ENCODE peak calls at places on chromosomes 11 and 22, in seven cellular contexts. One of them, this sample, is unnamed.

GRCh38 chr22:30000566-30000965 is 79.7 kb upstream of the HORMAD2 start:
- DNase-seq in adrenal gland: no peak
- DNase-seq in mucosa of descending colon: no peak
- DNase-seq in transverse colon: no peak
- DNase-seq in A549: no peak
- DNase-seq in uterus: no peak
- DNase-seq in pancreas: no peak
- DNase-seq in this sample: no peak

GRCh38 chr11:41382927-41383326 is 76.5 kb downstream of the LRRC4C start:
- DNase-seq in pancreas: no peak
- DNase-seq in A549: no peak
- DNase-seq in uterus: no peak
- DNase-seq in transverse colon: no peak
- DNase-seq in adrenal gland: peak; percentile 57
- DNase-seq in mucosa of descending colon: no peak
- DNase-seq in this sample: no peak

GRCh38 chr22:24803064-24803542 is 2.9 kb upstream of the SGSM1 start:
- DNase-seq in A549: peak; percentile 53
- DNase-seq in uterus: no peak
- DNase-seq in pancreas: peak; percentile 70
- DNase-seq in transverse colon: peak; percentile 71
- DNase-seq in mucosa of descending colon: no peak
- DNase-seq in adrenal gland: peak; percentile 73
- DNase-seq in this sample: peak; percentile 83

GRCh38 chr11:47656284-47656915 is 14.0 kb upstream of the MTCH2 start:
- DNase-seq in mucosa of descending colon: no peak
- DNase-seq in adrenal gland: no peak
- DNase-seq in transverse colon: no peak
- DNase-seq in pancreas: no peak
- DNase-seq in A549: no peak
- DNase-seq in uterus: no peak
- DNase-seq in this sample: no peak

GRCh38 chr22:32202161-32202538 is 2.7 kb downstream of the RFPL2 start:
- DNase-seq in pancreas: no peak
- DNase-seq in uterus: no peak
- DNase-seq in transverse colon: no peak
- DNase-seq in adrenal gland: no peak
- DNase-seq in mucosa of descending colon: no peak
- DNase-seq in A549: no peak
- DNase-seq in this sample: no peak

GRCh38 chr22:30302810-30303138 is 13.5 kb upstream of the CASTOR1 start:
- DNase-seq in uterus: no peak
- DNase-seq in mucosa of descending colon: no peak
- DNase-seq in transverse colon: no peak
- DNase-seq in adrenal gland: no peak
- DNase-seq in A549: no peak
- DNase-seq in pancreas: no peak
- DNase-seq in this sample: no peak

GRCh38 chr11:69662021-69662698 is 13.0 kb downstream of the LTO1 start:
- DNase-seq in transverse colon: no peak
- DNase-seq in mucosa of descending colon: peak; percentile 25
- DNase-seq in adrenal gland: no peak
- DNase-seq in uterus: no peak
- DNase-seq in pancreas: no peak
- DNase-seq in A549: no peak
- DNase-seq in this sample: no peak

GRCh38 chr11:82794490-82794889 is 60.8 kb upstream of the FAM181B start:
- DNase-seq in transverse colon: no peak
- DNase-seq in adrenal gland: no peak
- DNase-seq in pancreas: no peak
- DNase-seq in A549: no peak
- DNase-seq in mucosa of descending colon: no peak
- DNase-seq in uterus: no peak
- DNase-seq in this sample: no peak

GRCh38 chr11:47606731-47607130 is 12.5 kb upstream of the C1QTNF4 start:
- DNase-seq in adrenal gland: no peak
- DNase-seq in pancreas: no peak
- DNase-seq in transverse colon: no peak
- DNase-seq in mucosa of descending colon: no peak
- DNase-seq in A549: no peak
- DNase-seq in uterus: no peak
- DNase-seq in this sample: no peak

GRCh38 chr22:48948575-48949170 is 879.0 kb downstream of the BRD1 start:
- DNase-seq in mucosa of descending colon: no peak
- DNase-seq in A549: no peak
- DNase-seq in adrenal gland: peak; percentile 6
- DNase-seq in transverse colon: no peak
- DNase-seq in uterus: no peak
- DNase-seq in pancreas: no peak
- DNase-seq in this sample: no peak

GRCh38 chr11:9461760-9462134 is 935 bp downstream of the ZNF143 start:
- DNase-seq in A549: peak; percentile 33
- DNase-seq in uterus: no peak
- DNase-seq in pancreas: no peak
- DNase-seq in mucosa of descending colon: no peak
- DNase-seq in transverse colon: no peak
- DNase-seq in adrenal gland: no peak
- DNase-seq in this sample: no peak

GRCh38 chr11:19735512-19735911 is 22.9 kb downstream of the NAV2 start:
- DNase-seq in uterus: peak; percentile 61
- DNase-seq in A549: no peak
- DNase-seq in mucosa of descending colon: no peak
- DNase-seq in pancreas: no peak
- DNase-seq in transverse colon: no peak
- DNase-seq in adrenal gland: no peak
- DNase-seq in this sample: no peak
- TF ChIP-seq CTCF in uterus: peak; percentile 31
- TF ChIP-seq CTCF in A549: no peak
- TF ChIP-seq CTCF in mucosa of descending colon: no peak
- TF ChIP-seq CTCF in pancreas: no peak
- TF ChIP-seq CTCF in transverse colon: no peak
- TF ChIP-seq CTCF in adrenal gland: no peak
- TF ChIP-seq CTCF in this sample: no peak

DNA sequence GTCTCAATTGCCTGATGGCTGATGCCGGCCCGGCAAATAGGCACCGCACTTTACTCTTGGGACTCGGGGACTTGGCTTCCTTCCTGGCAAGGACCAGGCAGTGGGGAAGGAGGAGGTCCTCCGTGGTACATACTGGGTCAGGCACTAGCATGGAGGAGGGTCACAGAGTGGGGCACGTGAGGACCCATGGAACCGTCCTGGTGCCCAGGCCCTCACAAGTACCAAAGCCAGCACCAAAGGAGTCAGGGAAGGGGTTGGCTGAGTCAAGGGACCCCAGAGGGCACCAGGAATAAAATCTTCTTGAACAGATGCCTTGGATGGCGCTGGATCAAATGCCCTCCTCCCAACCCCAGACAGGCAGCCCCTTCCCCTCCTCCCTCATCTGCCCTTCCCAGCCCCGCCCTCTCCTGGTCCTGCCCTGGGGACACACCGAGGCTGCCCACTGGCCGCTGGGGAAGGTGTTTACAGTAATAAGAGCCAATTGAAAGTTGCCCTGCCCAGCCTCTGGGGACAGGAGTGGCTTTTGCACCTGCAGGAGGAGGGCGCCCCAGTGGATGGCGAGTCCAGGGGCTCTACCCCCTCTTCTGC is 5.6 kb upstream of the CARNS1 start:
- DNase-seq in A549: no peak
- DNase-seq in uterus: no peak
- DNase-seq in adrenal gland: no peak
- DNase-seq in pancreas: no peak
- DNase-seq in transverse colon: peak; percentile 80
- DNase-seq in mucosa of descending colon: peak; percentile 85
- DNase-seq in this sample: peak; percentile 59
- H3K4me1 ChIP-seq in A549: peaks cover 4% of the 10 kb centered on the region
- H3K4me1 ChIP-seq in uterus: no peaks in the 10 kb centered on the region
- H3K4me1 ChIP-seq in adrenal gland: no peaks in the 10 kb centered on the region
- H3K4me1 ChIP-seq in pancreas: no peaks in the 10 kb centered on the region
- H3K4me1 ChIP-seq in transverse colon: peaks cover 8% of the 10 kb centered on the region
- H3K4me1 ChIP-seq in mucosa of descending colon: peaks cover 4% of the 10 kb centered on the region
- H3K4me1 ChIP-seq in this sample: no peaks in the 10 kb centered on the region

GRCh38 chr11:120514541-120515121 is 3.1 kb downstream of the GRIK4 start:
- DNase-seq in pancreas: no peak
- DNase-seq in A549: no peak
- DNase-seq in uterus: peak; percentile 9
- DNase-seq in transverse colon: no peak
- DNase-seq in mucosa of descending colon: no peak
- DNase-seq in adrenal gland: no peak
- DNase-seq in this sample: no peak

GRCh38 chr11:120511804-120512726 is 517 bp downstream of the GRIK4 start:
- DNase-seq in adrenal gland: peak; percentile 41
- DNase-seq in transverse colon: no peak
- DNase-seq in pancreas: peak; percentile 13
- DNase-seq in uterus: no peak
- DNase-seq in mucosa of descending colon: no peak
- DNase-seq in A549: no peak
- DNase-seq in this sample: no peak

GRCh38 chr11:120513436-120514315 is 2.1 kb downstream of the GRIK4 start:
- DNase-seq in pancreas: no peak
- DNase-seq in A549: no peak
- DNase-seq in uterus: peak; percentile 6
- DNase-seq in adrenal gland: no peak
- DNase-seq in transverse colon: no peak
- DNase-seq in mucosa of descending colon: no peak
- DNase-seq in this sample: no peak

GRCh38 chr11:120511116-120511803 is at the start of gene GRIK4:
- DNase-seq in uterus: peak; percentile 81
- DNase-seq in pancreas: peak; percentile 80
- DNase-seq in mucosa of descending colon: peak; percentile 83
- DNase-seq in A549: peak; percentile 61
- DNase-seq in transverse colon: peak; percentile 81
- DNase-seq in adrenal gland: peak; percentile 92
- DNase-seq in this sample: peak; percentile 84

DNA sequence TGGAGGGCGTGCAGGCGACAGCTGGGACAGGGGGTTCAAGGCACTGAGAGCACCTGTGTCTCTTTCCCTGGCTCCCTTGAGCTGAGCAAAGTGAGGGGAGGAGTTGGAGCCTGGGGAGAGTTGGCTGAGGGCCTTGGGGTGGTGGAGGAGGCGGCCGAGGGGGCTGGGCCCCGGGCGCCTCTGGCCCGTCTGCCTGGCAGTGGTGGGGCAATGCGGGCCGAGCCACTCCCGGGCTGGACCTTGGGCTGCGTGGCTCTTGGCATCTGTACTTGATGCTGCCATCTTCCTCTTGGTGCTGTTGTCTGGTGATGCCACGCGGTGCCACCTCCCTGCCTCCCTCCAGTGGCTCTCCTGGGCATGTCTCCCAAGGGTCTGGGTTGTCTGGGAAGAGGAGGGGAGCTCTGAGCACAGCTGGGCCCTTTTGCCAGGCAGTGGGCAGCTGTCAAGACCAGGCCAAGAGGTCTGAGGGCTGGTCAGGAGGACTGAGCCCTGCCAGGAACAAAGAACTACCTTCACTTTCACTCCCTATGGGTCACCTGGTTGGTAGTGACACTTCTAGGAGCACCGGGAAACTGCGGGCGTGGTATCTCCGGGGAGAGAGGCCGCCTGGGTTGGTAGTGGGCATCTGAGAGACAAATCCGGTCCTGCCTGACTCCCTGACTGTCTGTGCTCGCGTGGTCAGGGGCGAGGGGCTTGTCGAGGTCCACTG is 1.3 kb downstream of the GRIK4 start:
- DNase-seq in mucosa of descending colon: no peak
- DNase-seq in pancreas: no peak
- DNase-seq in A549: peak; percentile 26
- DNase-seq in transverse colon: no peak
- DNase-seq in uterus: no peak
- DNase-seq in adrenal gland: peak; percentile 54
- DNase-seq in this sample: no peak
- TF ChIP-seq CTCF in mucosa of descending colon: no peak
- TF ChIP-seq CTCF in pancreas: no peak
- TF ChIP-seq CTCF in A549: no peak
- TF ChIP-seq CTCF in transverse colon: no peak
- TF ChIP-seq CTCF in uterus: no peak
- TF ChIP-seq CTCF in adrenal gland: no peak
- TF ChIP-seq CTCF in this sample: no peak

DNA sequence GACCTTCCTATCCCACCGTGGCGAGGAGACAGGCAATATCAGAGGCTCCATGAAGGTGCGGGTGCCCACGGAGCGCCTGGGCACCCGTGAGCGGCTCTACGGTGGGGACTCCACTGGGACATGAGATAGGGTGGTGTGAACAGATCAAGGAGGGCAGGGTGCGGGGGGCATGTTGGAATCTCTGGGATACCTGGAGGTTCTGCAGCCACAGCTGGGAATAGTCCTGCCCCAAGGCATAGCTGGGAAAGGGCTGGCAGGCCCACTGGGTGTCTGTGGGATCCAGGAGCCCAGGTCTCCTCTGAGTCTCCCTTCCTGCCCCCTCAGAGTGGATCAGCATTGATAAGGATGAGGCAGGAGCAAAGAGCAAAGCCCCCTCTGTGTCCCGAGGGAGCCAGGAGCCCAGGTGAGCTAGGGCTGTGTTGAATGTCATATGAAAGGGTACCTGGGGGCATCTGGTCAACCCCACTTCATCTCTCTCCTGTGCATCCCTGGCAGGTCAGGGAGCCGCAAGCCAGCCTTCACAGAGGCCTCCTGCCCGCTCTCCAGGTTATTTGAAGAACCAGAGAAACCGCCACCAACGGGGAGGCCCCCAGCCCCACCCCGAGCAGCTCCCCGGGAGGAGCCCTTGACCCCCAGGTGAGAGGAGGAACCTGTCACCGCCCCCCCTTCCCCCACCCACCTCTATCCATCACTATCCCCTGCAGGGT is 8.5 kb downstream of the PHOX2A start:
- DNase-seq in adrenal gland: no peak
- DNase-seq in transverse colon: no peak
- DNase-seq in A549: no peak
- DNase-seq in mucosa of descending colon: no peak
- DNase-seq in pancreas: no peak
- DNase-seq in uterus: no peak
- DNase-seq in this sample: no peak
- H3K4me1 ChIP-seq in adrenal gland: peaks cover 19% of the 10 kb centered on the region
- H3K4me1 ChIP-seq in transverse colon: peaks cover 36% of the 10 kb centered on the region
- H3K4me1 ChIP-seq in A549: peaks cover 12% of the 10 kb centered on the region
- H3K4me1 ChIP-seq in mucosa of descending colon: peaks cover 32% of the 10 kb centered on the region
- H3K4me1 ChIP-seq in pancreas: no peaks in the 10 kb centered on the region
- H3K4me1 ChIP-seq in uterus: peaks cover 14% of the 10 kb centered on the region
- H3K4me1 ChIP-seq in this sample: peaks cover 11% of the 10 kb centered on the region

GRCh38 chr11:76501526-76501925 is 56.7 kb downstream of the EMSY start:
- DNase-seq in adrenal gland: no peak
- DNase-seq in A549: no peak
- DNase-seq in mucosa of descending colon: no peak
- DNase-seq in uterus: no peak
- DNase-seq in pancreas: no peak
- DNase-seq in transverse colon: no peak
- DNase-seq in this sample: no peak
- TF ChIP-seq CTCF in adrenal gland: no peak
- TF ChIP-seq CTCF in A549: no peak
- TF ChIP-seq CTCF in mucosa of descending colon: no peak
- TF ChIP-seq CTCF in uterus: no peak
- TF ChIP-seq CTCF in pancreas: no peak
- TF ChIP-seq CTCF in transverse colon: no peak
- TF ChIP-seq CTCF in this sample: no peak

GRCh38 chr11:128476729-128477128 is 110.6 kb downstream of the ETS1 start:
- DNase-seq in pancreas: no peak
- DNase-seq in mucosa of descending colon: no peak
- DNase-seq in A549: no peak
- DNase-seq in uterus: no peak
- DNase-seq in transverse colon: no peak
- DNase-seq in adrenal gland: no peak
- DNase-seq in this sample: no peak
- H3K4me1 ChIP-seq in pancreas: peaks cover 6% of the 10 kb centered on the region
- H3K4me1 ChIP-seq in mucosa of descending colon: peaks cover 44% of the 10 kb centered on the region
- H3K4me1 ChIP-seq in A549: peaks cover 5% of the 10 kb centered on the region
- H3K4me1 ChIP-seq in uterus: peaks cover 10% of the 10 kb centered on the region
- H3K4me1 ChIP-seq in transverse colon: peaks cover 21% of the 10 kb centered on the region
- H3K4me1 ChIP-seq in adrenal gland: peaks cover 63% of the 10 kb centered on the region
- H3K4me1 ChIP-seq in this sample: peaks cover 32% of the 10 kb centered on the region

This sample was measured in colonic mucosa.